ENCODE peak calls at places on chromosomes 11 and 22, in ten cellular contexts. R, T, D, H, Y, P, M, G, O and F are unnamed samples.

GRCh38 chr11:102950622-102951081 is 4.9 kb downstream of the MMP13 start:
- DNase-seq in R (peak), T (peak), D (peak), H (no peak), Y (peak), P (no peak), M (no peak), G (no peak), O (peak), F (no peak)

GRCh38 chr22:29268511-29269229 is 602 bp downstream of the EWSR1 start:
- DNase-seq in R (peak), T (peak), D (peak), H (peak), Y (peak), P (peak), M (peak), G (peak), O (peak), F (peak)

GRCh38 chr11:36253238-36253637 is 36.0 kb downstream of the COMMD9 start:
- DNase-seq in R (no peak), T (no peak), D (peak), H (no peak), Y (peak), P (no peak), M (no peak), G (no peak), O (peak), F (no peak)

GRCh38 chr11:67157691-67158090 is 38.6 kb downstream of the KDM2A start:
- DNase-seq in R (no peak), T (no peak), D (no peak), H (no peak), Y (no peak), P (no peak), M (no peak), G (no peak), O (no peak), F (no peak)

GRCh38 chr22:46132830-46133587 is 17.3 kb upstream of the PPARA start:
- DNase-seq in R (no peak), T (no peak), D (no peak), H (no peak), Y (no peak), P (no peak), M (no peak), G (no peak), O (no peak), F (no peak)

GRCh38 chr22:24592846-24593809 is at the start of gene LRRC75B:
- DNase-seq in R (peak), T (peak), D (peak), H (peak), Y (peak), P (peak), M (peak), G (peak), O (peak), F (peak)

GRCh38 chr11:7892751-7893356 is 38.2 kb downstream of the OR10A6 start:
- DNase-seq in R (peak), T (peak), D (peak), H (peak), Y (peak), P (no peak), M (no peak), G (peak), O (peak), F (no peak)

GRCh38 chr11:69444381-69445130 is 36.9 kb upstream of the LINC01488 start:
- DNase-seq in R (peak), T (peak), D (peak), H (no peak), Y (peak), P (peak), M (peak), G (peak), O (no peak), F (peak)

GRCh38 chr22:36211237-36211881 is 9.8 kb upstream of the APOL4 start:
- DNase-seq in R (peak), T (no peak), D (peak), H (no peak), Y (no peak), P (no peak), M (no peak), G (peak), O (no peak), F (no peak)

GRCh38 chr11:65446446-65447277 is 24.1 kb downstream of the NEAT1 start:
- DNase-seq in R (peak), T (no peak), D (peak), H (no peak), Y (peak), P (peak), M (peak), G (peak), O (no peak), F (peak)

GRCh38 chr22:33400061-33400840 is 342.1 kb upstream of the SYN3 start:
- DNase-seq in R (no peak), T (peak), D (no peak), H (no peak), Y (no peak), P (no peak), M (no peak), G (no peak), O (no peak), F (no peak)

GRCh38 chr11:11959601-11960000 is 48.8 kb downstream of the DKK3 start:
- DNase-seq in R (no peak), T (no peak), D (no peak), H (no peak), Y (no peak), P (no peak), M (no peak), G (no peak), O (no peak), F (no peak)

GRCh38 chr11:19027829-19028595 is 32.5 kb downstream of the MRGPRX2 start:
- DNase-seq in R (peak), T (no peak), D (peak), H (no peak), Y (no peak), P (no peak), M (peak), G (peak), O (no peak), F (no peak)

GRCh38 chr11:128725630-128726461 is 32.0 kb downstream of the FLI1 start:
- DNase-seq in R (peak), T (no peak), D (peak), H (peak), Y (peak), P (no peak), M (no peak), G (no peak), O (no peak), F (no peak)

GRCh38 chr11:35223429-35223828 is 84.5 kb downstream of the CD44 start:
- DNase-seq in R (peak), T (no peak), D (peak), H (no peak), Y (peak), P (no peak), M (peak), G (peak), O (peak), F (no peak)

GRCh38 chr22:47484960-47485571 is 722.6 kb downstream of the TBC1D22A start:
- DNase-seq in R (no peak), T (peak), D (no peak), H (no peak), Y (no peak), P (no peak), M (no peak), G (no peak), O (no peak), F (no peak)

GRCh38 chr22:29689201-29689871 is 30.5 kb upstream of the CABP7 start:
- DNase-seq in R (no peak), T (no peak), D (no peak), H (no peak), Y (no peak), P (no peak), M (no peak), G (no peak), O (no peak), F (no peak)